ENCODE peak calls at places on chromosomes 6 and 20, in eight cellular contexts. W, K, X, D, F, E, O and P are unnamed samples.

GRCh38 chr20:59015411-59015810 is 3.8 kb upstream of the TUBB1 start:
- DNase-seq in W (no peak), K (no peak), X (no peak), D (no peak), F (peak), E (no peak), O (no peak), P (no peak)

GRCh38 chr6:158039571-158040050 is 57.9 kb downstream of the SYNJ2 start:
- DNase-seq in W (no peak), K (no peak), X (peak), D (no peak), F (no peak), E (no peak), O (peak), P (peak)

GRCh38 chr20:33408716-33409654 is 7.7 kb upstream of the CDK5RAP1 start:
- DNase-seq in W (no peak), K (no peak), X (no peak), D (no peak), F (no peak), E (no peak), O (no peak), P (no peak)

GRCh38 chr6:16206595-16207037 is 31.8 kb upstream of the GMPR start:
- DNase-seq in W (no peak), K (peak), X (peak), D (peak), F (peak), E (peak), O (no peak), P (peak)

GRCh38 chr6:152748843-152749242 is 1.8 kb upstream of the VIP start:
- DNase-seq in W (no peak), K (peak), X (no peak), D (no peak), F (no peak), E (no peak), O (no peak), P (no peak)

GRCh38 chr6:26473758-26474438 is 16.1 kb downstream of the BTN2A1 start:
- DNase-seq in W (no peak), K (peak), X (peak), D (peak), F (peak), E (peak), O (peak), P (peak)

GRCh38 chr6:162941128-162941527 is 213.4 kb downstream of the PACRG start:
- DNase-seq in W (no peak), K (no peak), X (no peak), D (no peak), F (no peak), E (no peak), O (no peak), P (no peak)

GRCh38 chr6:143197377-143197776 is 136.7 kb downstream of the AIG1 start:
- DNase-seq in W (no peak), K (no peak), X (no peak), D (no peak), F (no peak), E (no peak), O (no peak), P (no peak)

GRCh38 chr6:77337392-77337791 is 125.9 kb downstream of the HTR1B start:
- DNase-seq in W (no peak), K (no peak), X (peak), D (no peak), F (no peak), E (no peak), O (no peak), P (no peak)

GRCh38 chr6:151493495-151494234 is at the start of gene CCDC170:
- DNase-seq in W (peak), K (peak), X (peak), D (peak), F (peak), E (no peak), O (peak), P (no peak)

GRCh38 chr6:107491059-107491609 is 1.2 kb downstream of the SOBP start:
- DNase-seq in W (peak), K (peak), X (peak), D (peak), F (peak), E (peak), O (peak), P (peak)

GRCh38 chr6:40406175-40406574 is 181.0 kb downstream of the LRFN2 start:
- DNase-seq in W (no peak), K (no peak), X (no peak), D (no peak), F (no peak), E (no peak), O (no peak), P (no peak)

GRCh38 chr20:19568128-19568527 is 189.9 kb upstream of the RIN2 start:
- DNase-seq in W (no peak), K (no peak), X (no peak), D (no peak), F (no peak), E (no peak), O (no peak), P (no peak)

GRCh38 chr20:43988451-43988850 is 73.8 kb downstream of the TOX2 start:
- DNase-seq in W (no peak), K (no peak), X (no peak), D (no peak), F (no peak), E (no peak), O (no peak), P (no peak)

GRCh38 chr20:575230-575629 is 31.6 kb upstream of the CSNK2A1 start:
- DNase-seq in W (no peak), K (no peak), X (peak), D (no peak), F (no peak), E (no peak), O (no peak), P (no peak)

GRCh38 chr6:5681480-5681879 is 325.2 kb downstream of the NRN1 start:
- DNase-seq in W (no peak), K (peak), X (peak), D (no peak), F (no peak), E (no peak), O (no peak), P (no peak)

GRCh38 chr20:50552979-50553378 is 42.8 kb downstream of the PTPN1 start:
- DNase-seq in W (no peak), K (no peak), X (no peak), D (no peak), F (no peak), E (no peak), O (no peak), P (no peak)

GRCh38 chr6:27957526-27957925 is 485 bp downstream of the OR2B6 start:
- DNase-seq in W (no peak), K (no peak), X (no peak), D (no peak), F (no peak), E (no peak), O (no peak), P (no peak)

GRCh38 chr20:17504898-17505663 is 26.1 kb downstream of the BFSP1 start:
- DNase-seq in W (no peak), K (peak), X (peak), D (peak), F (peak), E (no peak), O (peak), P (no peak)